ENCODE peak calls at places on chromosomes 3 and 15, in four cellular contexts. E is K562, G is HL-60, M is GM12891. B is an unnamed sample.

GRCh38 chr15:48177383-48177874 is 666 bp downstream of the MYEF2 start:
- DNase-seq in M (no peak), G (no peak), E (no peak), B (peak; percentile 11)

GRCh38 chr15:52806284-52806655 is 16.1 kb upstream of the ONECUT1 start:
- DNase-seq in G (no peak), M (no peak), E (no peak), B (no peak)

GRCh38 chr3:191502583-191502982 is 41.6 kb downstream of the PYDC2 start:
- DNase-seq in M (no peak), G (no peak), E (peak; percentile 30), B (no peak)

GRCh38 chr3:10808130-10808735 is 7.8 kb upstream of the SLC6A11 start:
- DNase-seq in E (no peak), M (no peak), G (no peak), B (no peak)

GRCh38 chr3:153835540-153835939 is 285.6 kb upstream of the ARHGEF26 start:
- DNase-seq in E (no peak), M (no peak), G (no peak), B (no peak)

GRCh38 chr15:71294636-71295241 is 179.5 kb downstream of the THSD4 start:
- DNase-seq in M (no peak), E (no peak), G (no peak), B (no peak)

GRCh38 chr3:10017636-10018292 is 8.5 kb upstream of the FANCD2 start:
- DNase-seq in E (no peak), G (no peak), M (no peak), B (no peak)

GRCh38 chr15:33675246-33675645 is 293.1 kb upstream of the CHRM5 start:
- DNase-seq in M (no peak), E (peak; percentile 18), G (no peak), B (no peak)

GRCh38 chr3:75101329-75102147 is 487.1 kb upstream of the CNTN3 start:
- DNase-seq in E (no peak), M (no peak), G (no peak), B (no peak)

GRCh38 chr3:194686414-194686815 is 732 bp downstream of the FAM43A start:
- DNase-seq in M (no peak), E (no peak), G (no peak), B (no peak)

GRCh38 chr15:75828429-75828828 is 14.8 kb upstream of the UBE2Q2 start:
- DNase-seq in M (no peak), E (no peak), G (no peak), B (no peak)

GRCh38 chr3:132135628-132136333 is 101.0 kb upstream of the CPNE4 start:
- DNase-seq in G (no peak), M (no peak), E (no peak), B (no peak)

GRCh38 chr15:79615754-79616153 is 183.6 kb downstream of the MINAR1 start:
- DNase-seq in M (no peak), G (no peak), E (no peak), B (no peak)

GRCh38 chr15:24862726-24863521 is 91.9 kb upstream of the SNRPN start:
- DNase-seq in M (no peak), G (no peak), E (no peak), B (no peak)

GRCh38 chr15:40100947-40101905 is 7.5 kb downstream of the BMF start:
- DNase-seq in G (no peak), E (no peak), M (no peak), B (no peak)

GRCh38 chr3:33096103-33096868 is 660 bp downstream of the GLB1 start:
- DNase-seq in E (peak; percentile 71), M (peak; percentile 33), G (peak; percentile 62), B (no peak)

GRCh38 chr15:60460931-60461330 is 18.0 kb downstream of the ICE2 start:
- DNase-seq in E (no peak), G (no peak), M (no peak), B (no peak)

GRCh38 chr3:143653493-143653892 is 194.8 kb downstream of the SLC9A9 start:
- DNase-seq in E (no peak), M (no peak), G (no peak), B (no peak)

GRCh38 chr3:54776601-54777000 is 151.3 kb downstream of the LRTM1 start:
- DNase-seq in E (no peak), G (no peak), M (no peak), B (no peak)

GRCh38 chr15:48573780-48574179 is 71.7 kb downstream of the FBN1 start:
- DNase-seq in M (no peak), G (no peak), E (no peak), B (no peak)

GRCh38 chr15:101329867-101330380 is 34.9 kb upstream of the SNRPA1 start:
- DNase-seq in E (no peak), G (no peak), M (no peak), B (no peak)

DNA sequence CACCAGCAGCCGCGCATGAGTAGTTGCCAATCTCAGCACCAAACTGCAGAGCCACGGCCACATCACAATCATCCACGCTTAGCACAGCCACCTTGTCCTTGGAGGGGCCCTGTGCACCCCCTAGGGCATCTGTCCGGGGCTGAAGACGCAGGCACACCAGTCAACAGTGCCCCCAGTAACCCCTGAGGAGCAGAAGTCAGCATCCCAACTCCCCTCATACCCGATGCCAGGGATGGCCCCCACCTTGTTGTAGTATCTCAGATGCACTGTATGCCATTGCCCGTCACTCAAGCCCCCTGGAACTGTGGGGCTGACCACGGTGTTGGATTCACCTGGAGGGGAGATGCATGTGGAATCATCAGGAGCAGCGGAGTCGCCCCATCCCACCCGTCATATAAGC is 7.6 kb downstream of the CELSR3 start:
- DNase-seq in E (no peak), G (no peak), M (no peak), B (no peak)
- TF ChIP-seq SPI1 in E (no peak), G (no peak), M (no peak), B (no peak)

GRCh38 chr3:12939137-12939536 is 97.8 kb upstream of the RPL32 start:
- DNase-seq in G (no peak), E (no peak), M (no peak), B (no peak)

GRCh38 chr3:12935023-12935860 is 93.9 kb upstream of the RPL32 start:
- DNase-seq in M (no peak), E (peak; percentile 56), G (no peak), B (no peak)

GRCh38 chr3:12940854-12941253 is 99.5 kb upstream of the RPL32 start:
- DNase-seq in G (no peak), E (no peak), M (no peak), B (no peak)

GRCh38 chr3:12935861-12936830 is 94.8 kb upstream of the RPL32 start:
- DNase-seq in E (no peak), M (no peak), G (no peak), B (no peak)

GRCh38 chr3:12938258-12938711 is 96.9 kb upstream of the RPL32 start:
- DNase-seq in E (no peak), M (no peak), G (no peak), B (no peak)
- TF ChIP-seq SPI1 in E (no peak), M (no peak), G (no peak), B (no peak)

GRCh38 chr15:36590838-36591237 is 11.4 kb downstream of the CDIN1 start:
- DNase-seq in E (no peak), G (no peak), M (no peak), B (no peak)
- TF ChIP-seq SPI1 in E (no peak), G (no peak), M (no peak), B (no peak)

DNA sequence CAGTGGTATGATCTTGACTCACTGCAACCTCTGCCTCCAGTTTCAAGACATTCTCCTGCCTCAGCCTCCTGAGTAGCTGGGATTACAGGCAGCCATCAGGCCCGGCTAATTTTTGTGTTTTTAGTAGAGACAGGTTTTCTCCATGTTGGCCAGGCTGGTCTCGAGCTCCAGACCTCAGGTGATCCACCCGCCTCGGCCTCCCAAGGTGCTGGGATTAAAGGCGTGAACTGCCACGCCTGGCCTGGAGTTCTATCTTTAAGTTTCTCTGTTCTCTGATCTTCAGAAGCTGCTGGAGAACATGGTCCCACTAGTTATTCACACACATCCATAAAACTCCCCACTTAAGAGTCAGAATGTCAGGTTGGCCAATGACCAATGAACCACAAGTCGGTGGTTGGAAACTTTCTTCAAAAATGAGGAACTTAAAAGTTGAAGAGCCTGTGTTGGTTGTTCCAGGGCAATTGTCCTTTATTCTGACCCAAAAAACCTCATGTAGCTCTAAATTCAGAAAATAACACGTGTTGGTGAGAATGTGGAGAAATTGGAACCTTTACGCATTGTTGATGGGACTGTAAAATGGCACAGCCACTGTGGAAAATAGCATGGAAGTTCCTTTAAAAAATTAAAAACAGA is 55.9 kb upstream of the PIK3CB start:
- DNase-seq in E (no peak), G (peak; percentile 70), M (peak; percentile 30), B (peak; percentile 57)
- TF ChIP-seq SPI1 in E (no peak), G (peak; percentile 40), M (no peak), B (peak; percentile 1)

DNA sequence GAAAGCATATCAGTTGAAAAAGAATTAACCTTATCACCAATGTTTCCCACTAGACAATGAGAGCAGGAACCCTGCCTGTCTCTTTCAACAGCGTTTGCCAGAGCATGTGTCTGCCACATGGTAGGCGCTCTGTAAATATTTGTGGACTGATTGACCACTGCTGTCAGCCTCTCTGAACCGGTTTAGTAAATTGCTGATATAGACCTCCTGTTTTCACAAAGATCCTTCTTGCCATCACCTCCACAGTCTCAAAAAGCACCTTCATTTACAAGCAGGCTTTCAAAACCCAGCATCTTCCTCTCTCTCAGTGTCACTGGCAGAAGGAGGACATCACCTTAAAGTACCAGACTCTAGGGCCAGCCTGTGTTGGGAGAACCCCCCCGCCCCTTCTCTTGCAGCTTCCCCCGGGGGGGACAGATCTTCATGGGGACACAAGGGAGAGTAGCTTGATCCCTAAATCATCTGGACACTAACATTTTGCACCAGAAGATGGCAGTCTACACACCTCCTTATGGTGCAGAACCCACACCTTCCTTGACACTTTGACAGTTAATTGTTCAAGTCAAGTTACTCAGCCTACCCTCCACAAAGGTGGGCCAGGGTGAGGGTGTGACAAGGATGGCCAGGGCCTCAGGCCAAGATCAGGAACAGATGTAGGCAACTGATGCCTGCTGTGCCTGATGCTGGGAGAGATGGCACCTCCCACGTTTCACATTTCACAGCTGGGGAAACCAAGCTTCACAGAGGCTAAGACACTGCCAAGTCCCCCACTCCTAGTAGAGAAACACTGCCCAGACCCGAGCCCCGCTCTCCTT is 37.8 kb upstream of the USP3 start:
- DNase-seq in M (peak; percentile 46), E (peak; percentile 66), G (peak; percentile 72), B (no peak)
- TF ChIP-seq SPI1 in M (no peak), E (no peak), G (no peak), B (no peak)

B was measured in GM12878.